ENCODE peak calls at places on chromosomes 16 and 17, in four cellular contexts. One of them, this sample, is unnamed.

GRCh38 chr17:7704601-7705268 is at the start of gene EFNB3:
- DNase-seq in GM04504: no peak
- DNase-seq in PC-3: peak; percentile 39
- DNase-seq in stimulated activated CD8-positive, alpha-beta memory T cell treated with anti-CD3 and anti-CD28 coated beads, Interleukin-15, amount 100 ng/mL, for 4 hours: no peak
- DNase-seq in this sample: no peak

GRCh38 chr17:40696651-40697072 is 6.9 kb downstream of the KRT24 start:
- DNase-seq in PC-3: peak; percentile 38
- DNase-seq in GM04504: no peak
- DNase-seq in stimulated activated CD8-positive, alpha-beta memory T cell treated with anti-CD3 and anti-CD28 coated beads, Interleukin-15, amount 100 ng/mL, for 4 hours: no peak
- DNase-seq in this sample: no peak

GRCh38 chr16:85486256-85486915 is 126.7 kb upstream of the GSE1 start:
- DNase-seq in stimulated activated CD8-positive, alpha-beta memory T cell treated with anti-CD3 and anti-CD28 coated beads, Interleukin-15, amount 100 ng/mL, for 4 hours: no peak
- DNase-seq in PC-3: no peak
- DNase-seq in GM04504: no peak
- DNase-seq in this sample: no peak

GRCh38 chr17:81726004-81726403 is 13.9 kb downstream of the SLC25A10 start:
- DNase-seq in PC-3: no peak
- DNase-seq in stimulated activated CD8-positive, alpha-beta memory T cell treated with anti-CD3 and anti-CD28 coated beads, Interleukin-15, amount 100 ng/mL, for 4 hours: no peak
- DNase-seq in GM04504: no peak
- DNase-seq in this sample: no peak

GRCh38 chr16:31700200-31700529 is 172.5 kb downstream of the AHSP start:
- DNase-seq in stimulated activated CD8-positive, alpha-beta memory T cell treated with anti-CD3 and anti-CD28 coated beads, Interleukin-15, amount 100 ng/mL, for 4 hours: no peak
- DNase-seq in PC-3: peak; percentile 82
- DNase-seq in GM04504: peak; percentile 17
- DNase-seq in this sample: no peak

GRCh38 chr16:49395021-49395420 is 21.4 kb downstream of the C16orf78 start:
- DNase-seq in GM04504: no peak
- DNase-seq in stimulated activated CD8-positive, alpha-beta memory T cell treated with anti-CD3 and anti-CD28 coated beads, Interleukin-15, amount 100 ng/mL, for 4 hours: no peak
- DNase-seq in PC-3: no peak
- DNase-seq in this sample: no peak

GRCh38 chr16:10756574-10756973 is 12.9 kb downstream of the NUBP1 start:
- DNase-seq in stimulated activated CD8-positive, alpha-beta memory T cell treated with anti-CD3 and anti-CD28 coated beads, Interleukin-15, amount 100 ng/mL, for 4 hours: no peak
- DNase-seq in GM04504: no peak
- DNase-seq in PC-3: no peak
- DNase-seq in this sample: no peak

GRCh38 chr16:30893744-30894539 is at the start of gene BCL7C:
- DNase-seq in GM04504: peak; percentile 82
- DNase-seq in stimulated activated CD8-positive, alpha-beta memory T cell treated with anti-CD3 and anti-CD28 coated beads, Interleukin-15, amount 100 ng/mL, for 4 hours: peak; percentile 60
- DNase-seq in PC-3: peak; percentile 87
- DNase-seq in this sample: no peak

GRCh38 chr17:60386475-60387058 is 5.4 kb downstream of the USP32 start:
- DNase-seq in stimulated activated CD8-positive, alpha-beta memory T cell treated with anti-CD3 and anti-CD28 coated beads, Interleukin-15, amount 100 ng/mL, for 4 hours: no peak
- DNase-seq in GM04504: no peak
- DNase-seq in PC-3: no peak
- DNase-seq in this sample: no peak

GRCh38 chr17:56289321-56289720 is 136.0 kb downstream of the ANKFN1 start:
- DNase-seq in GM04504: no peak
- DNase-seq in stimulated activated CD8-positive, alpha-beta memory T cell treated with anti-CD3 and anti-CD28 coated beads, Interleukin-15, amount 100 ng/mL, for 4 hours: no peak
- DNase-seq in PC-3: no peak
- DNase-seq in this sample: no peak

GRCh38 chr17:79064026-79064425 is 10.6 kb upstream of the ENGASE start:
- DNase-seq in stimulated activated CD8-positive, alpha-beta memory T cell treated with anti-CD3 and anti-CD28 coated beads, Interleukin-15, amount 100 ng/mL, for 4 hours: no peak
- DNase-seq in GM04504: no peak
- DNase-seq in PC-3: no peak
- DNase-seq in this sample: no peak

GRCh38 chr16:23516366-23517137 is 6.3 kb upstream of the GGA2 start:
- DNase-seq in PC-3: no peak
- DNase-seq in GM04504: no peak
- DNase-seq in stimulated activated CD8-positive, alpha-beta memory T cell treated with anti-CD3 and anti-CD28 coated beads, Interleukin-15, amount 100 ng/mL, for 4 hours: no peak
- DNase-seq in this sample: no peak

GRCh38 chr17:64004903-64005733 is 7.0 kb downstream of the PRR29 start:
- DNase-seq in stimulated activated CD8-positive, alpha-beta memory T cell treated with anti-CD3 and anti-CD28 coated beads, Interleukin-15, amount 100 ng/mL, for 4 hours: no peak
- DNase-seq in GM04504: no peak
- DNase-seq in PC-3: no peak
- DNase-seq in this sample: no peak

GRCh38 chr16:25222959-25223358 is 6.2 kb downstream of the AQP8 start:
- DNase-seq in stimulated activated CD8-positive, alpha-beta memory T cell treated with anti-CD3 and anti-CD28 coated beads, Interleukin-15, amount 100 ng/mL, for 4 hours: no peak
- DNase-seq in GM04504: no peak
- DNase-seq in PC-3: no peak
- DNase-seq in this sample: no peak

GRCh38 chr17:46719889-46720288 is 98.6 kb downstream of the WNT3 start:
- DNase-seq in PC-3: no peak
- DNase-seq in stimulated activated CD8-positive, alpha-beta memory T cell treated with anti-CD3 and anti-CD28 coated beads, Interleukin-15, amount 100 ng/mL, for 4 hours: no peak
- DNase-seq in GM04504: no peak
- DNase-seq in this sample: no peak

GRCh38 chr17:65888649-65889048 is 303.3 kb downstream of the CEP112 start:
- DNase-seq in PC-3: no peak
- DNase-seq in stimulated activated CD8-positive, alpha-beta memory T cell treated with anti-CD3 and anti-CD28 coated beads, Interleukin-15, amount 100 ng/mL, for 4 hours: no peak
- DNase-seq in GM04504: peak; percentile 11
- DNase-seq in this sample: no peak

This sample was measured in HFF-Myc.